ENCODE peak calls at places on chromosome 22, in four cellular contexts. G is stomach, E is upper lobe of left lung, M is tibial nerve. J is an unnamed sample.

GRCh38 chr22:38236786-38237185 is 35.0 kb downstream of the MAFF start:
- DNase-seq in M (no peak), E (peak; percentile 74), G (peak; percentile 78), J (no peak)

GRCh38 chr22:19716829-19717105 is 2.5 kb downstream of the SEPTIN5 start:
- DNase-seq in M (no peak), G (no peak), E (no peak), J (no peak)

GRCh38 chr22:41620646-41621098 is at the start of gene DESI1:
- DNase-seq in M (no peak), E (no peak), G (no peak), J (no peak)

GRCh38 chr22:41648431-41648830 is 27.3 kb downstream of the XRCC6 start:
- DNase-seq in G (no peak), M (no peak), E (no peak), J (no peak)

GRCh38 chr22:24516301-24516737 is 21.2 kb downstream of the UPB1 start:
- DNase-seq in E (peak; percentile 40), G (no peak), M (peak; percentile 62), J (no peak)

GRCh38 chr22:27810566-27810965 is 9.0 kb upstream of the MN1 start:
- DNase-seq in M (peak; percentile 70), E (no peak), G (peak; percentile 73), J (peak; percentile 82)

GRCh38 chr22:33327348-33327860 is 269.2 kb upstream of the SYN3 start:
- DNase-seq in G (no peak), E (no peak), M (no peak), J (no peak)

GRCh38 chr22:27714076-27714475 is 87.5 kb downstream of the MN1 start:
- DNase-seq in G (no peak), M (no peak), E (no peak), J (no peak)

GRCh38 chr22:30541979-30542810 is 4.3 kb downstream of the SEC14L6 start:
- DNase-seq in G (peak; percentile 28), M (no peak), E (peak; percentile 30), J (no peak)

GRCh38 chr22:29186302-29186701 is 19.4 kb upstream of the EMID1 start:
- DNase-seq in G (no peak), M (no peak), E (no peak), J (no peak)

GRCh38 chr22:43066844-43067385 is 22.3 kb downstream of the TTLL1 start:
- DNase-seq in E (no peak), G (no peak), M (no peak), J (no peak)

GRCh38 chr22:24951942-24952836 is at the start of gene KIAA1671:
- DNase-seq in M (peak; percentile 73), G (peak; percentile 91), E (peak; percentile 88), J (peak; percentile 89)

GRCh38 chr22:18952022-18952421 is 15.9 kb upstream of the PRODH start:
- DNase-seq in E (peak; percentile 8), G (no peak), M (no peak), J (peak; percentile 5)

GRCh38 chr22:38353142-38353629 is 36.0 kb upstream of the CSNK1E start:
- DNase-seq in M (peak; percentile 48), G (peak; percentile 85), E (peak; percentile 83), J (peak; percentile 70)

GRCh38 chr22:17867160-17867785 is 93.0 kb upstream of the BID start:
- DNase-seq in G (no peak), M (no peak), E (no peak), J (peak; percentile 63)
- TF ChIP-seq EP300 in G (no peak), M (peak; percentile 55), E (no peak), J (no peak)

GRCh38 chr22:45537734-45538181 is 35.1 kb downstream of the FBLN1 start:
- DNase-seq in G (peak; percentile 30), E (no peak), M (peak; percentile 38), J (peak; percentile 76)
- TF ChIP-seq EP300 in G (no peak), E (no peak), M (peak; percentile 26), J (no peak)

GRCh38 chr22:46861968-46862367 is 99.5 kb downstream of the TBC1D22A start:
- DNase-seq in E (no peak), M (no peak), G (no peak), J (no peak)
- TF ChIP-seq EP300 in E (no peak), M (no peak), G (no peak), J (no peak)

DNA sequence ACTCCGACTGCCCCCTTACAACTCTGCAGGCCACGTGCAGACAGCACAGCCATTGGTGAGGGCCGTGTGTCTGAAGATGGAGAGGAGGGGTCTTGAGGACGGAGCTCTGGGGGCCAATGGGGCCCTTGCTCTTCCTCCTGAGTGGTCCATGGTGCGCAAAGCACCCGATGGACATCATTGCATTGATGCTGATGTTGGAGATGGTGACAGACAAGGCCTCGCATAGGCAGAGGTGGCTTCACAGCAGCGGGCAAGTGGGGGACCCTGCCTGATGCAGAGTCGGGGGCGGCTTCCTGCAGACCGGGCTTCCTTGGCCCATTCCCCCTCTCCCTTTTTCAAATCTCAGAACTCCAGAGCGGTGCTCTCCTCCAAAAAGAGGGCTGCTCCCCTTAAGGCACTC is 278.4 kb downstream of the BRD1 start:
- DNase-seq in G (no peak), E (no peak), M (no peak), J (no peak)
- TF ChIP-seq EP300 in G (no peak), E (no peak), M (no peak), J (no peak)

DNA sequence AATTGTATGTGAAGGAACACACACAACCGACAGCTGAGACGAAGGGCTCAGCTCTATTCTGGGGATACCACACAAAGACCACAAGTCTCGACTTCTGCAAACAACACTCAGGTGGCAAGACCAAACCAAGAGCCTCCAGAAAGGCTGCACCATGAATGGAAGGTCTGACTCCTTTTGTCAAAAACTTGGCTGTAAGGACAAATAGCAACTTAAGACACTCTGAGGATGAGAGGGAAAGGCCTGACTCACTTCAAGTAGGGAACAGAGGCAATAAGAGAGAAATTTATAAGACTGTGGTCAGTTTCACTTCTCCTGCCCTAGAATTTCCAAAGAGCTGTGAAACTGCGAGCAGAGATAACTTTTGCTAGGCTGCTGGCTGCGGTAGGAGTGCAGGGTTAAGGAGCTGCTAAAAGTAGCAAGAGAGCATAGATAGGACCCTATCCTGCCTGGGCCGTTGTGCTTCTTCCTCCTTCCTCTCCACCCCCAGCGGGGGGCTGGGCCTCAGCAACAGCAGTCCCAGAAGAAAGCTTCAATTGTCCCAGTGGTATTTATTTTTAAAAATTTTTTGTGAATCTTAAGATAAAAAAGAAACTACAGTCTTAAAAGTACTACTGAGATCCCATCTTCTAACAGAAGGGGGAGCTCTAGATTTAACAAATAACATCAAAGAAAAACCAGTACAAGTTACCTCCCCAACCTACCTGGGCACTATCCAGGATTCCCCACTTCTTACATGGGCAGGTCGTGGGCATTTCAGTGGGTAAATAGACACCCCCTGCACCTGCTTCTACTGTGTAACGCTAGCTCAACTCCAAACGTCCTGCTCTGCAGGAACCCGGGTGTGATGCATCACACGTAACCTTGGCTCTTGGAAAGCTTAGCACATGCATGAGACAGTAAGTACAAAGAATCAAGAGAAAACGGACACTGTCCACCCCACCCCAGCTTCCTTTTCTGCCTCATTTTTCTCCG is 66.4 kb downstream of the SGSM3 start:
- DNase-seq in M (peak; percentile 22), E (peak; percentile 34), G (no peak), J (peak; percentile 63)
- TF ChIP-seq EP300 in M (no peak), E (no peak), G (no peak), J (no peak)

J was measured in ovary.